ENCODE peak calls at places on chromosomes 11 and 22, in four cellular contexts. One of them, this sample, is unnamed.

GRCh38 chr11:66651011-66651410 is 12.5 kb downstream of the RBM4 start:
- DNase-seq in GM12878: no peak
- DNase-seq in endothelial cell of umbilical vein: no peak
- DNase-seq in K562: no peak
- DNase-seq in this sample: peak

GRCh38 chr11:70108250-70108649 is 30.1 kb downstream of the ANO1 start:
- DNase-seq in K562: no peak
- DNase-seq in GM12878: no peak
- DNase-seq in endothelial cell of umbilical vein: no peak
- DNase-seq in this sample: peak

GRCh38 chr22:34105461-34106062 is 185.3 kb upstream of the LARGE1 start:
- DNase-seq in GM12878: no peak
- DNase-seq in endothelial cell of umbilical vein: no peak
- DNase-seq in K562: no peak
- DNase-seq in this sample: no peak

GRCh38 chr11:14380947-14381555 is 22.1 kb upstream of the RRAS2 start:
- DNase-seq in K562: no peak
- DNase-seq in endothelial cell of umbilical vein: peak
- DNase-seq in GM12878: no peak
- DNase-seq in this sample: peak

GRCh38 chr11:65473275-65473860 is 25.5 kb upstream of the MALAT1 start:
- DNase-seq in endothelial cell of umbilical vein: no peak
- DNase-seq in K562: no peak
- DNase-seq in GM12878: no peak
- DNase-seq in this sample: peak

GRCh38 chr11:92632510-92632909 is 336.9 kb upstream of the MTNR1B start:
- DNase-seq in K562: no peak
- DNase-seq in endothelial cell of umbilical vein: no peak
- DNase-seq in GM12878: no peak
- DNase-seq in this sample: no peak

GRCh38 chr22:43490311-43490710 is 78.5 kb downstream of the MPPED1 start:
- DNase-seq in endothelial cell of umbilical vein: no peak
- DNase-seq in GM12878: no peak
- DNase-seq in K562: no peak
- DNase-seq in this sample: no peak

GRCh38 chr11:61158691-61159381 is 2.4 kb downstream of the VPS37C start:
- DNase-seq in endothelial cell of umbilical vein: peak
- DNase-seq in GM12878: no peak
- DNase-seq in K562: no peak
- DNase-seq in this sample: peak

GRCh38 chr22:31893460-31893859 is 50.9 kb upstream of the YWHAH start:
- DNase-seq in endothelial cell of umbilical vein: no peak
- DNase-seq in K562: no peak
- DNase-seq in GM12878: no peak
- DNase-seq in this sample: no peak

GRCh38 chr22:33909075-33909458 is 11.2 kb downstream of the LARGE1 start:
- DNase-seq in GM12878: no peak
- DNase-seq in K562: no peak
- DNase-seq in endothelial cell of umbilical vein: no peak
- DNase-seq in this sample: peak

GRCh38 chr22:50503475-50504145 is 3.9 kb downstream of the LMF2 start:
- DNase-seq in K562: no peak
- DNase-seq in GM12878: no peak
- DNase-seq in endothelial cell of umbilical vein: no peak
- DNase-seq in this sample: no peak

DNA sequence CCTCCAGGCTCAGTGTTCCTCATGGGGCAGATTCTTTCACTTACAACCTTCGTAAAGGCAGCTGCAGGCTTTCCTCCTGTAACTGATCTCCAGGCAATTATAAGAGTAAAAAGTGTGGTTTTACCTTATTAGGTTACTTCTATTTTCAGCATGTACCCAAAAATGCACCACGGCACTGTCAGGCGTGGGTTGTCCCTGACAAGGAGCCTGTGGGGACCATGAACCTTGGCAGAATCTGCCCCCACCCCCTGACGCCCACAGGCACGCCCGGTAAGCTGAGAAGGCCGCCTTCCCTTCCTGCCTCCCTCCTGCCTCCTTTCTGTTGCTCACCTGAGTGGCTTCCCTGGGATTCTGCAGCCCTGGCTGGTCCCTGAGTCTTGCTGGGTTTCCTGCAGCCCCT is 1383.3 kb downstream of the TBC1D22A start:
- DNase-seq in GM12878: peak
- DNase-seq in K562: no peak
- DNase-seq in endothelial cell of umbilical vein: no peak
- DNase-seq in this sample: no peak
- TF ChIP-seq FOS in GM12878: no peak
- TF ChIP-seq FOS in K562: no peak
- TF ChIP-seq FOS in endothelial cell of umbilical vein: no peak
- TF ChIP-seq FOS in this sample: no peak

GRCh38 chr11:64238999-64239398 is 1.9 kb upstream of the FKBP2 start:
- DNase-seq in K562: no peak
- DNase-seq in endothelial cell of umbilical vein: no peak
- DNase-seq in GM12878: no peak
- DNase-seq in this sample: no peak
- TF ChIP-seq CTCF in K562: no peak
- TF ChIP-seq CTCF in endothelial cell of umbilical vein: no peak
- TF ChIP-seq CTCF in GM12878: no peak
- TF ChIP-seq CTCF in this sample: no peak

GRCh38 chr11:71194702-71195101 is 57.7 kb downstream of the SHANK2 start:
- DNase-seq in endothelial cell of umbilical vein: no peak
- DNase-seq in GM12878: no peak
- DNase-seq in K562: no peak
- DNase-seq in this sample: no peak
- TF ChIP-seq FOS in endothelial cell of umbilical vein: no peak
- TF ChIP-seq FOS in GM12878: no peak
- TF ChIP-seq FOS in K562: no peak
- TF ChIP-seq FOS in this sample: no peak

GRCh38 chr11:44944181-44944852 is 6.4 kb downstream of the TP53I11 start:
- DNase-seq in GM12878: no peak
- DNase-seq in endothelial cell of umbilical vein: no peak
- DNase-seq in K562: no peak
- DNase-seq in this sample: peak
- TF ChIP-seq CTCF in GM12878: no peak
- TF ChIP-seq CTCF in endothelial cell of umbilical vein: no peak
- TF ChIP-seq CTCF in K562: no peak
- TF ChIP-seq CTCF in this sample: no peak

DNA sequence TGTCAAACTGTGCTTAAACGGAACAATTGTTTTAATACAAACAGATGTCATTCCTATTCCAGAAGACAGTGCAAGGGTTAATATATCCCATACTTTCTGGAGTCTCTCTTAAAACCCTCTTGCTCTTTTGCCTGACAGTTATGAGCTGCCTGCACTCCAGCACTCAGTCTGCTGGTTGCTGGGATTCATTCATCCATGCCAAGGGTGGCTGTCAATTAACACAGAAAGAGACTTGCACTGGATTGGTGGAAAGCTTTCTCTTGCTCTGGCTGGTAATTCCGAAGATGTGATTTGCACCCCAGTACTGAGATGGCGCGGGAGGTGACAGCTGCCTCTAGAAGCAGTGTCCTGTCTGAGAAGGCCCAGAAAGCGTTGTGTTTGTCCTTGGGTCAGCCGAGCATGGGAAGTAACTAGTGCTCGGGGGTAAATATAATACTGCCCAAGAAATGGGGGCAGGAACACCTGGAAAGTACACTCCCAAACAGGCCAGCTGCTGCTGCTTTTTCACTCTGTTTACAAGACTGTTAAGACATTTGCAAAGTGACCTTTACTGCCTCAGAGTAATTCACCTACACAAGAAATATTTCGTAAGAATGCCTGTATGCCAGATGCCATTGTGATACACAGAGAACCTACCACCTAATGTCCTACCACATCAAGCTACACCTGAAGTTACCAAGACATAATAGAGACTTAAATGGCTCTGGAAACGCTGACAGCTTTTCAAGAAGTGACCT is 20.5 kb downstream of the SCUBE2 start:
- DNase-seq in endothelial cell of umbilical vein: no peak
- DNase-seq in K562: no peak
- DNase-seq in GM12878: no peak
- DNase-seq in this sample: no peak
- TF ChIP-seq FOS in endothelial cell of umbilical vein: no peak
- TF ChIP-seq FOS in K562: no peak
- TF ChIP-seq FOS in GM12878: no peak
- TF ChIP-seq FOS in this sample: no peak

GRCh38 chr22:37287550-37287951 is 5.2 kb downstream of the CYTH4 start:
- DNase-seq in GM12878: no peak
- DNase-seq in endothelial cell of umbilical vein: no peak
- DNase-seq in K562: no peak
- DNase-seq in this sample: no peak
- TF ChIP-seq CTCF in GM12878: no peak
- TF ChIP-seq CTCF in endothelial cell of umbilical vein: no peak
- TF ChIP-seq CTCF in K562: no peak
- TF ChIP-seq CTCF in this sample: no peak

GRCh38 chr22:27501191-27501936 is 300.2 kb downstream of the MN1 start:
- DNase-seq in endothelial cell of umbilical vein: no peak
- DNase-seq in GM12878: no peak
- DNase-seq in K562: no peak
- DNase-seq in this sample: no peak
- TF ChIP-seq FOS in endothelial cell of umbilical vein: no peak
- TF ChIP-seq FOS in GM12878: no peak
- TF ChIP-seq FOS in K562: no peak
- TF ChIP-seq FOS in this sample: no peak

GRCh38 chr11:62556872-62557631 is 10.4 kb upstream of the AHNAK start:
- DNase-seq in endothelial cell of umbilical vein: no peak
- DNase-seq in K562: peak
- DNase-seq in GM12878: peak
- DNase-seq in this sample: peak

GRCh38 chr11:62558669-62559068 is 12.1 kb upstream of the AHNAK start:
- DNase-seq in K562: no peak
- DNase-seq in GM12878: no peak
- DNase-seq in endothelial cell of umbilical vein: no peak
- DNase-seq in this sample: no peak

GRCh38 chr11:62554377-62554776 is 7.8 kb upstream of the AHNAK start:
- DNase-seq in GM12878: no peak
- DNase-seq in endothelial cell of umbilical vein: no peak
- DNase-seq in K562: no peak
- DNase-seq in this sample: no peak

GRCh38 chr11:62555464-62556092 is 9.0 kb upstream of the AHNAK start:
- DNase-seq in endothelial cell of umbilical vein: no peak
- DNase-seq in K562: peak
- DNase-seq in GM12878: peak
- DNase-seq in this sample: peak

GRCh38 chr11:62556102-62556871 is 9.7 kb upstream of the AHNAK start:
- DNase-seq in GM12878: peak
- DNase-seq in endothelial cell of umbilical vein: peak
- DNase-seq in K562: peak
- DNase-seq in this sample: peak
- TF ChIP-seq CTCF in GM12878: no peak
- TF ChIP-seq CTCF in endothelial cell of umbilical vein: no peak
- TF ChIP-seq CTCF in K562: no peak
- TF ChIP-seq CTCF in this sample: no peak